ENCODE peak calls at places on chromosomes 6 and 20, in seven cellular contexts. X, H, P, N, Z, I and K are unnamed samples.

GRCh38 chr6:163820745-163821456 is 406.4 kb downstream of the QKI start:
- DNase-seq in X (no peak), H (no peak), P (no peak), N (no peak), Z (no peak), I (no peak), K (no peak)

GRCh38 chr6:111769365-111770127 is 103.7 kb downstream of the FYN start:
- DNase-seq in X (no peak), H (no peak), P (no peak), N (no peak), Z (no peak), I (no peak), K (no peak)

GRCh38 chr20:49593441-49594142 is 25.7 kb upstream of the PTGIS start:
- DNase-seq in X (no peak), H (no peak), P (no peak), N (no peak), Z (no peak), I (no peak), K (no peak)

GRCh38 chr6:20800229-20800628 is 266.0 kb downstream of the CDKAL1 start:
- DNase-seq in X (no peak), H (no peak), P (no peak), N (no peak), Z (no peak), I (no peak), K (no peak)

GRCh38 chr6:105675715-105676397 is 273.0 kb upstream of the PREP start:
- DNase-seq in X (peak), H (no peak), P (peak), N (no peak), Z (no peak), I (peak), K (peak)

GRCh38 chr6:134452901-134453300 is 135.0 kb upstream of the SGK1 start:
- DNase-seq in X (no peak), H (no peak), P (no peak), N (no peak), Z (no peak), I (no peak), K (no peak)

GRCh38 chr6:36633915-36634314 is 39.8 kb downstream of the SRSF3 start:
- DNase-seq in X (peak), H (no peak), P (no peak), N (no peak), Z (no peak), I (no peak), K (no peak)

GRCh38 chr6:116971959-116972358 is 94.9 kb downstream of the RFX6 start:
- DNase-seq in X (no peak), H (no peak), P (peak), N (no peak), Z (peak), I (peak), K (peak)

GRCh38 chr20:37276494-37277252 is 12.8 kb upstream of the MANBAL start:
- DNase-seq in X (peak), H (no peak), P (peak), N (no peak), Z (peak), I (no peak), K (no peak)

GRCh38 chr6:15481892-15482291 is 180.9 kb downstream of the DTNBP1 start:
- DNase-seq in X (peak), H (no peak), P (no peak), N (no peak), Z (peak), I (no peak), K (no peak)

GRCh38 chr6:163947276-163947675 is 532.8 kb downstream of the QKI start:
- DNase-seq in X (no peak), H (no peak), P (no peak), N (no peak), Z (no peak), I (no peak), K (no peak)

GRCh38 chr6:28167068-28167467 is 25.4 kb downstream of the ZKSCAN8 start:
- DNase-seq in X (no peak), H (no peak), P (no peak), N (no peak), Z (no peak), I (no peak), K (no peak)

GRCh38 chr6:46507426-46507825 is 16.2 kb upstream of the RCAN2 start:
- DNase-seq in X (no peak), H (no peak), P (no peak), N (no peak), Z (no peak), I (no peak), K (no peak)

GRCh38 chr20:63327229-63327745 is 33.9 kb downstream of the CHRNA4 start:
- DNase-seq in X (no peak), H (no peak), P (no peak), N (no peak), Z (no peak), I (no peak), K (no peak)

GRCh38 chr20:5734559-5735137 is 15.6 kb upstream of the SHLD1 start:
- DNase-seq in X (no peak), H (no peak), P (no peak), N (no peak), Z (no peak), I (no peak), K (no peak)

GRCh38 chr20:38143238-38143645 is 21.8 kb downstream of the TGM2 start:
- DNase-seq in X (peak), H (no peak), P (no peak), N (no peak), Z (no peak), I (no peak), K (peak)

GRCh38 chr6:133241088-133241900 is at the start of gene EYA4:
- DNase-seq in X (no peak), H (no peak), P (no peak), N (no peak), Z (peak), I (no peak), K (peak)

GRCh38 chr6:37714836-37715425 is 17.2 kb upstream of the MDGA1 start:
- DNase-seq in X (no peak), H (no peak), P (no peak), N (no peak), Z (no peak), I (no peak), K (no peak)

GRCh38 chr20:59831901-59832240 is 101.6 kb downstream of the SYCP2 start:
- DNase-seq in X (no peak), H (no peak), P (no peak), N (no peak), Z (peak), I (no peak), K (no peak)

GRCh38 chr6:19835605-19836004 is 1.6 kb upstream of the ID4 start:
- DNase-seq in X (no peak), H (no peak), P (no peak), N (no peak), Z (no peak), I (no peak), K (no peak)

GRCh38 chr20:13301596-13301995 is 80.5 kb downstream of the ISM1 start:
- DNase-seq in X (no peak), H (no peak), P (no peak), N (no peak), Z (no peak), I (no peak), K (no peak)

GRCh38 chr20:5164645-5165399 is 38.0 kb downstream of the CDS2 start:
- DNase-seq in X (no peak), H (no peak), P (no peak), N (no peak), Z (peak), I (peak), K (no peak)